ENCODE peak calls at places on chromosomes 5 and 9, in four cellular contexts. One of them, this sample, is unnamed.

GRCh38 chr9:70044450-70045307 is 1.0 kb downstream of the MAMDC2 start:
- DNase-seq in GM23248: peak
- DNase-seq in ovary: peak
- DNase-seq in fibroblast of mammary gland: peak
- DNase-seq in this sample: no peak

GRCh38 chr9:134969401-134969800 is 51.7 kb upstream of the FCN1 start:
- DNase-seq in GM23248: no peak
- DNase-seq in ovary: peak
- DNase-seq in fibroblast of mammary gland: no peak
- DNase-seq in this sample: no peak

GRCh38 chr5:152331006-152331405 is 74.1 kb downstream of the NMUR2 start:
- DNase-seq in GM23248: no peak
- DNase-seq in ovary: no peak
- DNase-seq in fibroblast of mammary gland: no peak
- DNase-seq in this sample: no peak

GRCh38 chr5:143874312-143874711 is 62.4 kb downstream of the HMHB1 start:
- DNase-seq in GM23248: peak
- DNase-seq in ovary: no peak
- DNase-seq in fibroblast of mammary gland: no peak
- DNase-seq in this sample: no peak

GRCh38 chr5:149271717-149272558 is at the start of gene AFAP1L1:
- DNase-seq in GM23248: peak
- DNase-seq in ovary: peak
- DNase-seq in fibroblast of mammary gland: peak
- DNase-seq in this sample: peak

GRCh38 chr9:102631559-102631958 is 363.6 kb upstream of the CYLC2 start:
- DNase-seq in GM23248: peak
- DNase-seq in ovary: no peak
- DNase-seq in fibroblast of mammary gland: peak
- DNase-seq in this sample: no peak

GRCh38 chr9:125240649-125240999 is 519 bp downstream of the HSPA5 start:
- DNase-seq in GM23248: peak
- DNase-seq in ovary: peak
- DNase-seq in fibroblast of mammary gland: peak
- DNase-seq in this sample: peak

GRCh38 chr9:134455951-134456739 is 129.9 kb downstream of the RXRA start:
- DNase-seq in GM23248: peak
- DNase-seq in ovary: peak
- DNase-seq in fibroblast of mammary gland: peak
- DNase-seq in this sample: peak

GRCh38 chr5:73759771-73760170 is 133.8 kb downstream of the ARHGEF28 start:
- DNase-seq in GM23248: no peak
- DNase-seq in ovary: no peak
- DNase-seq in fibroblast of mammary gland: no peak
- DNase-seq in this sample: no peak

GRCh38 chr9:118222375-118222774 is 518.2 kb downstream of the TLR4 start:
- DNase-seq in GM23248: no peak
- DNase-seq in ovary: no peak
- DNase-seq in fibroblast of mammary gland: no peak
- DNase-seq in this sample: no peak

GRCh38 chr5:43482490-43483064 is 1.1 kb downstream of the TMEM267 start:
- DNase-seq in GM23248: peak
- DNase-seq in ovary: no peak
- DNase-seq in fibroblast of mammary gland: no peak
- DNase-seq in this sample: no peak

GRCh38 chr5:65555266-65555665 is 7.7 kb downstream of the CENPK start:
- DNase-seq in GM23248: peak
- DNase-seq in ovary: no peak
- DNase-seq in fibroblast of mammary gland: peak
- DNase-seq in this sample: no peak

GRCh38 chr5:66757219-66757833 is 161.1 kb downstream of the MAST4 start:
- DNase-seq in GM23248: peak
- DNase-seq in ovary: peak
- DNase-seq in fibroblast of mammary gland: peak
- DNase-seq in this sample: no peak

GRCh38 chr5:146906803-146907202 is 28.2 kb upstream of the PPP2R2B start:
- DNase-seq in GM23248: peak
- DNase-seq in ovary: no peak
- DNase-seq in fibroblast of mammary gland: no peak
- DNase-seq in this sample: no peak

GRCh38 chr5:100790170-100790665 is 112.9 kb downstream of the ST8SIA4 start:
- DNase-seq in GM23248: no peak
- DNase-seq in ovary: no peak
- DNase-seq in fibroblast of mammary gland: no peak
- DNase-seq in this sample: no peak

GRCh38 chr9:112447283-112447761 is 39.3 kb upstream of the KIAA1958 start:
- DNase-seq in GM23248: peak
- DNase-seq in ovary: no peak
- DNase-seq in fibroblast of mammary gland: peak
- DNase-seq in this sample: no peak

GRCh38 chr5:58274199-58274598 is 185.7 kb downstream of the PLK2 start:
- DNase-seq in GM23248: peak
- DNase-seq in ovary: no peak
- DNase-seq in fibroblast of mammary gland: no peak
- DNase-seq in this sample: no peak

GRCh38 chr5:78527054-78527884 is 121.3 kb downstream of the LHFPL2 start:
- DNase-seq in GM23248: peak
- DNase-seq in ovary: peak
- DNase-seq in fibroblast of mammary gland: peak
- DNase-seq in this sample: peak

GRCh38 chr5:169641253-169641652 is 4.2 kb downstream of the DOCK2 start:
- DNase-seq in GM23248: peak
- DNase-seq in ovary: no peak
- DNase-seq in fibroblast of mammary gland: peak
- DNase-seq in this sample: no peak

GRCh38 chr9:130825051-130825651 is 9.9 kb upstream of the ABL1 start:
- DNase-seq in GM23248: peak
- DNase-seq in ovary: peak
- DNase-seq in fibroblast of mammary gland: peak
- DNase-seq in this sample: no peak

GRCh38 chr9:31535659-31536058 is 848.8 kb upstream of the ACO1 start:
- DNase-seq in GM23248: no peak
- DNase-seq in ovary: no peak
- DNase-seq in fibroblast of mammary gland: no peak
- DNase-seq in this sample: no peak

GRCh38 chr9:121107881-121108280 is 33.1 kb downstream of the CNTRL start:
- DNase-seq in GM23248: no peak
- DNase-seq in ovary: no peak
- DNase-seq in fibroblast of mammary gland: no peak
- DNase-seq in this sample: no peak

GRCh38 chr5:164376840-164377239 is 871.4 kb downstream of the MAT2B start:
- DNase-seq in GM23248: no peak
- DNase-seq in ovary: no peak
- DNase-seq in fibroblast of mammary gland: no peak
- DNase-seq in this sample: no peak

GRCh38 chr9:95508968-95509850 is 7.6 kb downstream of the PTCH1 start:
- DNase-seq in GM23248: peak
- DNase-seq in ovary: peak
- DNase-seq in fibroblast of mammary gland: peak
- DNase-seq in this sample: peak

GRCh38 chr5:127826011-127826410 is 122.8 kb downstream of the CCDC192 start:
- DNase-seq in GM23248: peak
- DNase-seq in ovary: no peak
- DNase-seq in fibroblast of mammary gland: peak
- DNase-seq in this sample: no peak

GRCh38 chr5:95761771-95762680 is 30.9 kb downstream of the RHOBTB3 start:
- DNase-seq in GM23248: peak
- DNase-seq in ovary: no peak
- DNase-seq in fibroblast of mammary gland: peak
- DNase-seq in this sample: no peak

GRCh38 chr9:127555830-127556820 is 56.0 kb upstream of the STXBP1 start:
- DNase-seq in GM23248: peak
- DNase-seq in ovary: peak
- DNase-seq in fibroblast of mammary gland: peak
- DNase-seq in this sample: no peak

GRCh38 chr5:171315386-171315891 is 6.4 kb downstream of the TLX3 start:
- DNase-seq in GM23248: no peak
- DNase-seq in ovary: no peak
- DNase-seq in fibroblast of mammary gland: no peak
- DNase-seq in this sample: no peak

GRCh38 chr9:95507456-95508241 is 9.1 kb downstream of the PTCH1 start:
- DNase-seq in GM23248: peak
- DNase-seq in ovary: peak
- DNase-seq in fibroblast of mammary gland: peak
- DNase-seq in this sample: no peak

GRCh38 chr5:96332535-96333396 is 100.3 kb downstream of the PCSK1 start:
- DNase-seq in GM23248: no peak
- DNase-seq in ovary: no peak
- DNase-seq in fibroblast of mammary gland: no peak
- DNase-seq in this sample: no peak

GRCh38 chr9:29555452-29555851 is 1982.2 kb upstream of the C9orf72 start:
- DNase-seq in GM23248: no peak
- DNase-seq in ovary: no peak
- DNase-seq in fibroblast of mammary gland: no peak
- DNase-seq in this sample: no peak

GRCh38 chr9:100098241-100098886 is 436 bp downstream of the ERP44 start:
- DNase-seq in GM23248: peak
- DNase-seq in ovary: peak
- DNase-seq in fibroblast of mammary gland: peak
- DNase-seq in this sample: peak

GRCh38 chr9:2362170-2362569 is 259.4 kb upstream of the VLDLR start:
- DNase-seq in GM23248: no peak
- DNase-seq in ovary: no peak
- DNase-seq in fibroblast of mammary gland: no peak
- DNase-seq in this sample: no peak

GRCh38 chr5:59007460-59008063 is 424.7 kb downstream of the RAB3C start:
- DNase-seq in GM23248: peak
- DNase-seq in ovary: no peak
- DNase-seq in fibroblast of mammary gland: peak
- DNase-seq in this sample: no peak

GRCh38 chr9:82148849-82149544 is 160.4 kb downstream of the SPATA31D1 start:
- DNase-seq in GM23248: peak
- DNase-seq in ovary: no peak
- DNase-seq in fibroblast of mammary gland: peak
- DNase-seq in this sample: no peak

GRCh38 chr9:122125891-122126331 is 32.8 kb upstream of the TTLL11 start:
- DNase-seq in GM23248: peak
- DNase-seq in ovary: no peak
- DNase-seq in fibroblast of mammary gland: no peak
- DNase-seq in this sample: no peak
- H3K4me3 ChIP-seq in GM23248: peak
- H3K4me3 ChIP-seq in ovary: no peak
- H3K4me3 ChIP-seq in fibroblast of mammary gland: peak
- H3K4me3 ChIP-seq in this sample: no peak

DNA sequence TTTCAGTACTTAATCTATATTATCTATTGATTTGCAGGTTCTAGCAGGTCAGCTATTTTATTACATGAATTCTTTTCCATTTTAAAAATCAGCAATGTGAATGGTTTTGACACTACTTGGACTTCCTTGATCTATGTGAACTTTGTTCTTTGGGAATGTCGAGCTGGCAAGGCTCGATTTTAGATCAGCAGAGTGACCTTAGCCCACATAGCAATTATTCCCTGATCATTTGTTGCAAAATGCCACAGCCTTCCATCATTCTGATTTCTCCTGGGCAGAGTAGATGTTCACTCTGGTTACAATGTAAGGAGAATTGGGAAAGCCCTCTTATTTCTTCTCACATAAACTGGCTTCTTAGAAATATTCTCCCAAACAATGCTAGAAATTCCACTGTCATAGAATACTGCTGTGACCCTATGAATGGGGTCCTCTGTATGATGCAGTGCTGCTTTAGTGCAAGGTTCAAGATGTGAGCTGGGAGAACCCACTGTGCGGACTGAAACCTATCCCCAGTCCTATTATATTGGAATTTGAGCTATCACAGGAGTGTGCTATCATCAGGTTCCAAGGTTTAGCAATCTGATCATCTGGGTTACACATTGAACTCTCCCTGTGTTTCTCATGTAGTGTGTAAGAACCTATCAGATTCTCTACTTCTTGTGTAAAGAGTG is 15.7 kb upstream of the GDA start:
- DNase-seq in GM23248: no peak
- DNase-seq in ovary: no peak
- DNase-seq in fibroblast of mammary gland: no peak
- DNase-seq in this sample: no peak
- H3K4me3 ChIP-seq in GM23248: no peak
- H3K4me3 ChIP-seq in ovary: no peak
- H3K4me3 ChIP-seq in fibroblast of mammary gland: no peak
- H3K4me3 ChIP-seq in this sample: no peak

DNA sequence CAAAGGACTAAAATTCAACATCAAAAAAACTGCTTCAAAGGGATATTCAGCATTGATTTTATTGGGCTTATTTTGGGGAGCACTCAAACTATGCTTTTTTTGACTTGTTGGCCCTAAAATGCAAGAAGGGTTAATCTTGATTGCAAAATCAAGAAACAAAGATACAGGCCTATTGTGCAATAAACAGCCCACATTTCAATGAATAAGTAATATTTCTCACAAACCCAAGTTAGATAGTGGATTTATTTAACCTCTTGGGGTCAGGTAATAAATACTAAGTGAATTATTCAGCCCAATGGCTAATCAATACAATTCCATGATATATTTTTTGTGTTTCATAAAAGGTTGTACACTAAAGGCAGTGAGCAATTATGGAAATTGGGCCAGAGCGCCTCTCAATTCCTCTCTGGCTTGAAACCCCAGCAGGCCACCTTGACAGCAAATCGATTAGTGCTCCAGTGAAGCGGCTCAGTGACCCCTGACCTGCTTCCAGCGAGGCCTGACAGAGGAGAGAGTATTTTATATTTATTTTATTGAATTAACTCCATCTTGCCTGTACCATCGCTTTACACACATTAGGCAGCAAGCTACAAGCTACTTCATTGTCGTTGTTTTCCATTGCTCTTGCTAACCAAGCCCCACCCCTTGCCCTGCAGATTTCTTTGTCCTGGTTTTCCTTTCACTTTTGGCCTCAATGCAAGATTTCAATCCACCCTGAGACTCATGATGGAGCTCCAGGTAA is 65.5 kb downstream of the EBF1 start:
- DNase-seq in GM23248: no peak
- DNase-seq in ovary: no peak
- DNase-seq in fibroblast of mammary gland: peak
- DNase-seq in this sample: no peak
- H3K4me3 ChIP-seq in GM23248: no peak
- H3K4me3 ChIP-seq in ovary: no peak
- H3K4me3 ChIP-seq in fibroblast of mammary gland: no peak
- H3K4me3 ChIP-seq in this sample: no peak

DNA sequence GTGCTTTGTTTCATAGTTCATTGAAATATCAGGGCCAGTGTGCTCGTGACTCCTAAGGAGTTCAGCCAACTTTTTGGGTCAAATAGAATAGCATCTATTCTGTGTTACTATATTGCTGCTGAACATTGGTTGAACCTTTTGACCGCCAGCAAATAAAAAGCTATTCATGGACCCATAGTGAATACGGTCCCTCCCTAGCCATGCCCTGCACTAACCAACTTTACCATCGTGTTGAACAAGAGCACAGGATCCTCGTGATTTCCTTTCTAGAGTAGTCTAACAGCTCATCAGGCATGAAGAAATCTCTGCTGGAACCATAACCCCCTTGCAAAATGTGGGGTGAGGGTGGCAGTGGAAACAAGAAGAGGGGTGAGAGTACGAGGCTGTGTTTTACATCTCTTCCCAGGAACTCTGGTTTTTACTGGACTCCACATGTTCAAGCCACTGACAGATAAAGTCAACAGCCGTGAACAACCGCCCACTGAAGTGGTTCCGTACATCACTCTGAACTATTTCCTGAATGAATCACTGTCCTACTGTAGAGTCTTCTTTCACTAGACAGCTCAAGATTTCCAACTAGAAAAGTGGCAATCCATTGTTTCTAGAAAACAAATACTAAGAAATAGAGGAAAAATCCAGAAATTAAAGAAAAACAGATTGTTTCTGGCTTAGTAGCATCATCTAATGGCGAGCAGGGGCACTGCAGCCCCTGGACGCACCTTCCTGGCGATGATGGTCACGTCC is 70.1 kb upstream of the SPATA31E1 start:
- DNase-seq in GM23248: peak
- DNase-seq in ovary: no peak
- DNase-seq in fibroblast of mammary gland: peak
- DNase-seq in this sample: no peak
- H3K4me3 ChIP-seq in GM23248: peak
- H3K4me3 ChIP-seq in ovary: no peak
- H3K4me3 ChIP-seq in fibroblast of mammary gland: no peak
- H3K4me3 ChIP-seq in this sample: no peak